ENCODE peak calls at places on chromosomes 13 and 19, in four cellular contexts. One of them, this sample, is unnamed.
A peak's percentile ranks its signal among the peaks of the same experiment; 100 is the strongest.

GRCh38 chr19:41945135-41945766 is 13.9 kb downstream of the RABAC1 start:
- DNase-seq in HepG2: no peak
- DNase-seq in H1: no peak
- DNase-seq in K562: no peak
- DNase-seq in this sample: peak; percentile 94

GRCh38 chr13:95624020-95624419 is 20.5 kb downstream of the DZIP1 start:
- DNase-seq in HepG2: peak; percentile 29
- DNase-seq in H1: peak; percentile 48
- DNase-seq in K562: peak; percentile 32
- DNase-seq in this sample: no peak

GRCh38 chr13:89925107-89925506 is 1422.4 kb upstream of the MIR17HG start:
- DNase-seq in HepG2: peak; percentile 32
- DNase-seq in H1: no peak
- DNase-seq in K562: no peak
- DNase-seq in this sample: no peak

GRCh38 chr13:113398963-113399754 is 35.2 kb upstream of the GRTP1 start:
- DNase-seq in HepG2: no peak
- DNase-seq in H1: no peak
- DNase-seq in K562: no peak
- DNase-seq in this sample: no peak

GRCh38 chr13:75446874-75447273 is 35.1 kb downstream of the TBC1D4 start:
- DNase-seq in HepG2: no peak
- DNase-seq in H1: no peak
- DNase-seq in K562: no peak
- DNase-seq in this sample: no peak

GRCh38 chr13:46665630-46666482 is 112.9 kb downstream of the LRCH1 start:
- DNase-seq in HepG2: peak; percentile 70
- DNase-seq in H1: no peak
- DNase-seq in K562: no peak
- DNase-seq in this sample: no peak

GRCh38 chr13:109790951-109791605 is 4.7 kb upstream of the IRS2 start:
- DNase-seq in HepG2: peak; percentile 22
- DNase-seq in H1: no peak
- DNase-seq in K562: no peak
- DNase-seq in this sample: no peak

GRCh38 chr19:8081569-8082550 is 29.3 kb downstream of the CCL25 start:
- DNase-seq in HepG2: no peak
- DNase-seq in H1: no peak
- DNase-seq in K562: no peak
- DNase-seq in this sample: no peak

GRCh38 chr19:19475845-19476828 is 39.2 kb downstream of the TSSK6 start:
- DNase-seq in HepG2: peak; percentile 16
- DNase-seq in H1: no peak
- DNase-seq in K562: no peak
- DNase-seq in this sample: no peak
- TF ChIP-seq CTCF in HepG2: peak; percentile 33
- TF ChIP-seq CTCF in H1: peak; percentile 60
- TF ChIP-seq CTCF in K562: peak; percentile 64
- TF ChIP-seq CTCF in this sample: peak; percentile 41

DNA sequence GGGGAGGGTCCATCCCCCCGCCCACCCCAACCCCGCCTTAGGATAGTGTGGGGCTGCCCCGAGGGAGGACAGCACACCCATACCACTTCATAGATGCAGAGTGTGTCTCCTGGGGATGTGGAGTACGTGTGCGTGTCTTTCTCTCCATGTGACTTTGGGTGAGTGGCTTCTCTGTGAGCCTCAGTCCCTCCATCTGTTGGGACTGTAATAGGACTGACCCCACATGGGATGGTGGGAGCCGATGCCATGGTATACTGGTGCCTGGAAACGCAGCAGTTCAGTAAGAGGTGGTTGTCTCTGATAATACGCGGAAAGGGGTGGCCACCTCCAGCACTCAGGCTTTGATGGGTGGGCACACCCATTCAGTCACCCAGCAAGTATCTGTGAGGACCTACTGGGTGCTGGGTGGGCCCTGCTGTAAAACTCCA is 816 bp upstream of the PRKD2 start:
- DNase-seq in HepG2: no peak
- DNase-seq in H1: peak; percentile 58
- DNase-seq in K562: no peak
- DNase-seq in this sample: no peak
- TF ChIP-seq SRF in HepG2: no peak
- TF ChIP-seq SRF in H1: no peak
- TF ChIP-seq SRF in K562: no peak
- TF ChIP-seq SRF in this sample: no peak

DNA sequence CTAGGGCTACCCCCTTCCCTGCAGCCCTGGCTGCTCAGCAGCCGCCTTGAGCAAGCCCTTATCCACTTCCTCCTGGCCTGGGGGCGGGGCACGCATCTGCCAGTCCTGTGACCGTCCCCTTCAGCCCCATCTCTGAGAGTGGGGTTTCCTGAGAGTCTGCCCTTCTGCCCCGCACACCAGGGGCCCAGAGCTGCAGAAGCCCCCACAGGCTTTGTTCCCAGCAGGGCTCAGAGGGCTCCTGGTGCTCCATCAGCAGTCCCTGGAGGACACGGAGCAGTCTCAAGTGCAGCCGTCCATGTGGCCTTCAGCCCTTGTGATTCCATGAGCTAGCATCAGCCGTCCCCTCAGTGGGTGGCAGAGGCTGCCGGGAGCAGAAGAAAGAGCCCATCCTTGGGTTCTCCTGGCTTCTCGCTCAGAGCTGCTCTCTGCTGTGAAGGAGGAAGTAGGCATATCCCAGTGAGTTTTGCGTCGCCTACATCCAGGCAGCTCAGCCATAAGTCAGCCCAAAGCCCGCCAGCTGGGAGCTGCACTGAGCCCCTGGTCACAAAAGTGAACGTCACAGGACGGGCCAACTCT is 16.3 kb downstream of the MYO9B start:
- DNase-seq in HepG2: no peak
- DNase-seq in H1: no peak
- DNase-seq in K562: peak; percentile 38
- DNase-seq in this sample: no peak
- TF ChIP-seq CBX5 in HepG2: no peak
- TF ChIP-seq CBX5 in H1: no peak
- TF ChIP-seq CBX5 in K562: no peak
- TF ChIP-seq CBX5 in this sample: no peak

GRCh38 chr13:45422731-45423130 is 4.6 kb upstream of the SLC25A30 start:
- DNase-seq in HepG2: no peak
- DNase-seq in H1: peak; percentile 47
- DNase-seq in K562: no peak
- DNase-seq in this sample: no peak
- TF ChIP-seq CTCF in HepG2: no peak
- TF ChIP-seq CTCF in H1: no peak
- TF ChIP-seq CTCF in K562: no peak
- TF ChIP-seq CTCF in this sample: no peak

GRCh38 chr19:37872383-37872782 is 34.0 kb downstream of the WDR87 start:
- DNase-seq in HepG2: no peak
- DNase-seq in H1: no peak
- DNase-seq in K562: no peak
- DNase-seq in this sample: no peak
- TF ChIP-seq SRF in HepG2: no peak
- TF ChIP-seq SRF in H1: no peak
- TF ChIP-seq SRF in K562: no peak
- TF ChIP-seq SRF in this sample: no peak

DNA sequence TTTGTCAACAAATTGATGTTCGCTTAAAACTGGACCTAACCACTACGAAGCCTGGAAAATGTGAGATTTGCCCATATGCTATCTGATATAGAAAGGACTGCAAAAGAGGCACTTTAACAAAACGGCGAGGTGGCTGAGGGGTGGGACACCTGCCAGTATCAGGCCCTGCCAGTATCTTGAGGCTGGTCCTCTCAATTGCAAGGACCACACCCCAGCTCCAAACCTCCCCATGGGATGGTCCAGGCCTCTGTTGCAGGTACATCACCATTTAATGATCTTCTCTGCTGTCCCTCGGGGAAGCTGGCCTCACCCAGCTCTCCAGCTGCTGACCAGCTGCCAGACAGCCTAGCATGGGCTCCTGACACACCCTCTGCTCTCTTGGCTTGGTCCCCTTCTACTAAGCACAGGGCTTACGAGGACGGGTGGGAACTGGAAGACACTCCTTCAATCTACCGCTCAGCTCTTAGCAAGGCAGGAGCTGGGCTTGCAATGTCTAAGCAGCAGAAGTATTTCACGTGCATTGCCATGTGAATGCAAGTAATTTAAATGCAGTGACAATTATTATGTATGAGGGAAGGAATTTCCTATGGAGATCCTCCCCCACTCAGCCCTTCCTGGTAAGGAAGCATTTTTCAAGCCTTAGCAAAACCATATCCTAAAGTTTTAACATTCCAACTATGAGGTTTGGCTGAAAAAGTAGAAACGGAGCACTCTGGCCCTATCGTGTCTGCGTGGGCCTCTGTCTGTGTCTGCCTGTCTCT is 63.9 kb downstream of the LATS2 start:
- DNase-seq in HepG2: no peak
- DNase-seq in H1: no peak
- DNase-seq in K562: no peak
- DNase-seq in this sample: no peak
- TF ChIP-seq CBX5 in HepG2: no peak
- TF ChIP-seq CBX5 in H1: no peak
- TF ChIP-seq CBX5 in K562: no peak
- TF ChIP-seq CBX5 in this sample: no peak

DNA sequence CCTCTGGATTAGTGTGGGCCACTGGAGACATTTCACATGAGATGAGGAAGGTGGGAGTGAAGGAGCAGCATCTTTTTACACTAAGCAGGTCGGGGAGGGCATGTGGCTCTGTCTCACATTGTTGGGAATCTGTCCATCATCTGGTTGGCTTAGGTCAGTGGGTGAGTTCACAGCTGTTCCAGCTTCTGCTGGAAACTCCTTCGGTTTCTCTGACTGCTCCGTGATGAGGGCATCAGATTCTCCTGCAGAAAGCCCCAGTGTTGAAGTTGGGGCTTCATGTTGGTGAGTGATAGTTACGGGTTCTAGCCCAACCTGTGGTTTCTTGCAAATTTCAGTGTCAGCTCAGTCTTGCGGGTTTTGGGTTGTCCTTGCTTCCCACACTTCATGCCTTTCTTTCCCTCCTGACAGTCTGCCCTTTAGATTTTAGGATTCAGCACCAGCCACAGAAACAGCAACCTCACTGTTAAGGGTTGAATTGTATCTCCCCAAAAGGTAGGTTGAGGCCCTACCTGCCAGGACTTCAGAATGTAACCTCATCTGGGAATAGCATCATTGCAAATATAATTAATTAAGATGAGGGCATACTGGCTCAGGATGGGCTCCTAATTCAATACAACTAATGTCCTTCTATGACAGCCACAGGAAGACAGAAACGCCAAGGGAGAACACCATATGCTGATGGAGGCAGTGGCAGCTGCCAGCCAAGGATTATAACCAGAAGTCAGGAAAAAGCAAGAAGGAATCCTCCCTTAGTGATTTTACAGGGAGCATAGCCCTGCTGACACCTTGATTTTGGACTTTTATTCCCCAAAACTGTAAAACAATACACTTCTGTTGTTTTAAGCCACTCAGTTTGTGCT is 7.6 kb upstream of the ALOX5AP start:
- DNase-seq in HepG2: no peak
- DNase-seq in H1: no peak
- DNase-seq in K562: no peak
- DNase-seq in this sample: no peak
- TF ChIP-seq CTCF in HepG2: no peak
- TF ChIP-seq CTCF in H1: no peak
- TF ChIP-seq CTCF in K562: no peak
- TF ChIP-seq CTCF in this sample: no peak

This sample was measured in GM12878.